ENCODE peak calls at places on chromosomes 7 and 10, in eight cellular contexts. T is Peyer's patch, B is A549, U is IMR-90, P is HFF-Myc, K is HCT116, G is psoas muscle, I is neural progenitor cell. W is an unnamed sample.

GRCh38 chr7:50792342-50793114 is 9.8 kb upstream of the GRB10 start:
- DNase-seq in T (no peak), B (peak), U (peak), P (no peak), K (no peak), G (peak), I (peak), W (peak)

GRCh38 chr7:24609059-24609458 is 35.8 kb downstream of the PALS2 start:
- DNase-seq in T (no peak), B (no peak), U (no peak), P (no peak), K (no peak), G (no peak), I (no peak), W (no peak)

GRCh38 chr7:149126662-149127321 is 668 bp upstream of the ZNF425 start:
- DNase-seq in T (peak), B (peak), U (peak), P (no peak), K (no peak), G (peak), I (peak), W (no peak)

GRCh38 chr10:110912374-110912773 is 6.6 kb downstream of the BBIP1 start:
- DNase-seq in T (no peak), B (no peak), U (peak), P (no peak), K (no peak), G (no peak), I (no peak), W (no peak)

GRCh38 chr10:123939591-123939990 is 48.0 kb upstream of the CPXM2 start:
- DNase-seq in T (no peak), B (no peak), U (no peak), P (no peak), K (no peak), G (no peak), I (no peak), W (no peak)

GRCh38 chr7:107593025-107593410 is 13.0 kb downstream of the BCAP29 start:
- DNase-seq in T (no peak), B (no peak), U (no peak), P (no peak), K (no peak), G (no peak), I (no peak), W (no peak)

GRCh38 chr10:86520871-86521619 is 547 bp downstream of the WAPL start:
- DNase-seq in T (peak), B (peak), U (peak), P (no peak), K (peak), G (peak), I (peak), W (peak)

GRCh38 chr7:47552631-47553030 is 29.3 kb downstream of the TNS3 start:
- DNase-seq in T (no peak), B (no peak), U (peak), P (no peak), K (no peak), G (peak), I (no peak), W (no peak)

GRCh38 chr7:36348256-36348655 is 41.4 kb upstream of the ANLN start:
- DNase-seq in T (no peak), B (no peak), U (peak), P (peak), K (no peak), G (no peak), I (no peak), W (no peak)

GRCh38 chr7:78578701-78579100 is 780.1 kb downstream of the PHTF2 start:
- DNase-seq in T (no peak), B (no peak), U (no peak), P (no peak), K (no peak), G (no peak), I (peak), W (peak)

GRCh38 chr10:86687750-86688149 is 19.4 kb downstream of the LDB3 start:
- DNase-seq in T (no peak), B (no peak), U (peak), P (no peak), K (no peak), G (no peak), I (no peak), W (no peak)

GRCh38 chr7:37633048-37633447 is 50.5 kb upstream of the GPR141 start:
- DNase-seq in T (no peak), B (no peak), U (no peak), P (no peak), K (no peak), G (no peak), I (no peak), W (no peak)

GRCh38 chr7:106064836-106065559 is 47.1 kb downstream of the SYPL1 start:
- DNase-seq in T (no peak), B (peak), U (peak), P (peak), K (peak), G (peak), I (peak), W (peak)

GRCh38 chr7:79988642-79989041 is 146.0 kb upstream of the GNAI1 start:
- DNase-seq in T (no peak), B (no peak), U (peak), P (no peak), K (no peak), G (no peak), I (no peak), W (no peak)

GRCh38 chr7:70356975-70357374 is 758.7 kb downstream of the AUTS2 start:
- DNase-seq in T (no peak), B (no peak), U (no peak), P (no peak), K (no peak), G (no peak), I (no peak), W (no peak)

GRCh38 chr10:15642095-15642494 is 77.6 kb downstream of the ITGA8 start:
- DNase-seq in T (no peak), B (no peak), U (peak), P (no peak), K (no peak), G (no peak), I (no peak), W (no peak)

GRCh38 chr7:73841689-73842247 is 548 bp downstream of the METTL27 start:
- DNase-seq in T (no peak), B (peak), U (no peak), P (no peak), K (no peak), G (no peak), I (peak), W (peak)

GRCh38 chr7:134750083-134751062 is 29.1 kb upstream of the CALD1 start:
- DNase-seq in T (peak), B (peak), U (peak), P (no peak), K (peak), G (peak), I (peak), W (peak)

GRCh38 chr10:124694467-124695195 is 49.5 kb downstream of the FAM53B start:
- DNase-seq in T (no peak), B (no peak), U (no peak), P (no peak), K (no peak), G (peak), I (no peak), W (no peak)

GRCh38 chr7:148575640-148576411 is 14.7 kb upstream of the C7orf33 start:
- DNase-seq in T (peak), B (peak), U (peak), P (peak), K (peak), G (peak), I (peak), W (peak)

GRCh38 chr7:77253151-77253550 is 53.5 kb upstream of the FGL2 start:
- DNase-seq in T (no peak), B (no peak), U (no peak), P (no peak), K (no peak), G (no peak), I (no peak), W (no peak)

GRCh38 chr10:112363696-112364688 is 9.9 kb upstream of the ACSL5 start:
- DNase-seq in T (no peak), B (no peak), U (no peak), P (no peak), K (no peak), G (no peak), I (no peak), W (no peak)

GRCh38 chr7:130345106-130345505 is 490 bp downstream of the CPA5 start:
- DNase-seq in T (no peak), B (no peak), U (no peak), P (no peak), K (no peak), G (no peak), I (peak), W (no peak)

GRCh38 chr7:108181073-108181985 is 51.2 kb upstream of the LAMB4 start:
- DNase-seq in T (no peak), B (peak), U (peak), P (peak), K (peak), G (no peak), I (peak), W (peak)

GRCh38 chr10:97718659-97719142 is 5.2 kb downstream of the MARVELD1 start:
- DNase-seq in T (no peak), B (peak), U (no peak), P (no peak), K (peak), G (no peak), I (peak), W (peak)

GRCh38 chr10:113563306-113564088 is 10.6 kb downstream of the HABP2 start:
- DNase-seq in T (peak), B (peak), U (peak), P (peak), K (peak), G (peak), I (peak), W (peak)

GRCh38 chr10:116671274-116671926 is 50.6 kb downstream of the PNLIPRP2 start:
- DNase-seq in T (no peak), B (no peak), U (peak), P (no peak), K (no peak), G (no peak), I (no peak), W (peak)

GRCh38 chr7:113289140-113289740 is 170.9 kb upstream of the SMIM30 start:
- DNase-seq in T (no peak), B (peak), U (peak), P (peak), K (peak), G (no peak), I (peak), W (peak)

GRCh38 chr10:16016688-16017087 is 156.4 kb upstream of the MINDY3 start:
- DNase-seq in T (no peak), B (no peak), U (no peak), P (no peak), K (no peak), G (no peak), I (no peak), W (no peak)

GRCh38 chr10:95841711-95842498 is 65.9 kb upstream of the CC2D2B start:
- DNase-seq in T (peak), B (peak), U (peak), P (peak), K (peak), G (no peak), I (peak), W (peak)

GRCh38 chr7:149860821-149861727 is 12.7 kb upstream of the ATP6V0E2 start:
- DNase-seq in T (no peak), B (peak), U (no peak), P (no peak), K (no peak), G (no peak), I (peak), W (peak)

GRCh38 chr10:94059174-94059573 is 65.4 kb downstream of the PLCE1 start:
- DNase-seq in T (no peak), B (no peak), U (no peak), P (no peak), K (no peak), G (no peak), I (no peak), W (no peak)

GRCh38 chr7:1105189-1105588 is 17.3 kb downstream of the GPER1 start:
- DNase-seq in T (peak), B (no peak), U (no peak), P (no peak), K (no peak), G (peak), I (no peak), W (no peak)

DNA sequence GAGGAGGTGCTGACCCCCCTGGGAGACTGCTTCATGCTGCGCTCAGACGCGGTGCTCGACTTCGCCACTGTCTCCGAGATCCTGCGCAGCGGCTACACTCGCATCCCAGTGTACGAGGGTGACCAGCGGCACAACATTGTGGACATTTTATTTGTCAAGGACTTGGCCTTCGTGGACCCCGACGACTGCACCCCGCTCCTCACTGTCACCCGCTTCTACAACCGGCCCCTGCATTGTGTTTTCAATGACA is 1.4 kb downstream of the CNNM1 start:
- DNase-seq in T (no peak), B (no peak), U (no peak), P (no peak), K (no peak), G (no peak), I (no peak), W (no peak)
- H3K4me3 ChIP-seq in T (no peak), B (peak), U (no peak), P (peak), K (no peak), G (no peak), I (peak), W (no peak)

DNA sequence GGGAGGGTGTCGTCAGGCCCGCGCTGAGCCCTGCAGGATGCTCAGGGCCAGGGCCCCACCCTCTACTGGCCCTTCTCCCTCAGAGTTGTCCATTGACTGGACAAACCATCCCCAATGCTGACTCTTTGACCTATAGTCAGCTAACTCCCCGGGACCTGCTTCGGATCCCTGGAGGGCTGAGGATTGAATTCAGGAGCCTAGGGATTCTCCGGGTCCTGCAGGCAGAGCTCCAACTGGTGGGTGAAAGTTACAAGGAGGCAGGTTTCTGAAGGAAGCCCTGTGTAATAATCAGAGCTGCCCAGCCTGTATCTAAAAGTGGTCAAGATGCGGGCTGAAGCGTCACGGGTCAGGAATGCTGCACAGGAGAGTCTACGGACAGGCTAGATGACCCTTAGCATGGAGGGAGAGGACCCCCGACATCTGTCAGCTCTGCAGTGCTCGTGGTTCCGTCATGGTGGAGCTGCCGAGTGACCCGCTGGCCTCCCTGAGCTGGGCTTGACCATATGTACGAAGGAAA is 602 bp upstream of the CALHM2 start:
- DNase-seq in T (no peak), B (no peak), U (no peak), P (no peak), K (no peak), G (peak), I (no peak), W (peak)
- H3K4me3 ChIP-seq in T (peak), B (peak), U (peak), P (peak), K (peak), G (peak), I (peak), W (peak)

DNA sequence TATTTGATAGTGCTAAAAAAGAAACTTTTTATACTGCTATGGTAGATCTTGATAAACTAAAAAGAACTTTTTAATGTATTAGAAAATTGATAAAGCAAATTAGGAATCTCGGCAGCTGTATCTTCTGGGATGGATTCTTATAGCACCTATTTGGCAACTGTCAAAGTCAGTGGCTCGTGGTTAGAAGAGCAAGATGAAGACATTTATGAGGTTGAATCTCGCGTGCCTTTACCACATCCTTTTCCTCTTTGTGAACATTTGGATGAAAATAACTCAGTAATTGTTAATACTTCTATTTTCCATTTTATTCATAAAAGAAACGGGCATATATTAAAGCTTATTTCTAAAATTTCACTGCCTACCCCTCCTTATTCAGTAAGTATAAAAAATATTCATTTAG is 76.2 kb downstream of the CYP51A1 start:
- DNase-seq in T (no peak), B (no peak), U (no peak), P (no peak), K (no peak), G (no peak), I (no peak), W (no peak)
- H3K4me3 ChIP-seq in T (no peak), B (no peak), U (no peak), P (no peak), K (no peak), G (peak), I (no peak), W (no peak)

DNA sequence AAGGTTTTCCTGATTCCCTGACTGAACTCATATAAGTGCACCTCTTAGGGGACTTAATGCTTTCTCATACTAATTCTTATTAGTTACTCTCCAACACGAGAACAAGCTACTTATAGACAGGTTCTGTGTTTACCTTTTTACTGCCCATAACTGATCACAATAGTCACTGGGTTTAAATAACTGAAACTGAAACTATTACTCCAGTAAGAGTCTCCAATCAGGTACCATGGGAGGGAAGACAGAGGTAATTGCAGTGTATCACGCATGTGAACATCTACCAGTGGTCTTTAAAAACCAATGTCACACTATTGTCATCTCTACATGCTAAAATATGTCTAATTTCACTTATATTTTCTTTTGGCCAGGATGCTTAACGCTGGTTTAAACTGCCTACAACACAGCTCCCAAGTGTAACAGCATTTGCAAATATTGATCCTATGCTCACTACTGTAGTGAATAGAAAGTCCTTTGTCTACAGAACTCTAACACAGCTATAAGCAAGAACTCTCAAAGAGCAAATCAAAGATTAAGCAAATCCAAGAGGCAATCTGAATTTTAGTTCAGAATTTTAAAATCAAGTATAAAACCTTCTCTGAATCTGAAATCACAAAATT is 3.6 kb downstream of the GDI2 start:
- DNase-seq in T (no peak), B (no peak), U (peak), P (no peak), K (no peak), G (no peak), I (no peak), W (no peak)
- H3K4me3 ChIP-seq in T (peak), B (no peak), U (no peak), P (peak), K (no peak), G (peak), I (peak), W (no peak)

GRCh38 chr7:155667241-155667849 is 22.9 kb downstream of the RBM33 start:
- DNase-seq in T (no peak), B (no peak), U (no peak), P (no peak), K (no peak), G (no peak), I (no peak), W (no peak)

GRCh38 chr7:155663942-155664341 is 19.5 kb downstream of the RBM33 start:
- DNase-seq in T (no peak), B (no peak), U (no peak), P (no peak), K (no peak), G (no peak), I (no peak), W (no peak)

GRCh38 chr7:155665957-155666287 is 21.5 kb downstream of the RBM33 start:
- DNase-seq in T (no peak), B (peak), U (peak), P (peak), K (no peak), G (no peak), I (no peak), W (no peak)

GRCh38 chr7:155662343-155663043 is 18.0 kb downstream of the RBM33 start:
- DNase-seq in T (no peak), B (no peak), U (no peak), P (no peak), K (no peak), G (no peak), I (no peak), W (peak)

GRCh38 chr7:155665079-155665956 is 20.9 kb downstream of the RBM33 start:
- DNase-seq in T (no peak), B (no peak), U (no peak), P (no peak), K (no peak), G (no peak), I (no peak), W (no peak)
- H3K4me3 ChIP-seq in T (no peak), B (no peak), U (no peak), P (no peak), K (no peak), G (no peak), I (no peak), W (no peak)

GRCh38 chr7:66641526-66641871 is 12.8 kb downstream of the KCTD7 start:
- DNase-seq in T (no peak), B (no peak), U (no peak), P (no peak), K (no peak), G (no peak), I (no peak), W (no peak)

GRCh38 chr7:66638309-66639099 is 9.8 kb downstream of the KCTD7 start:
- DNase-seq in T (no peak), B (no peak), U (no peak), P (no peak), K (no peak), G (no peak), I (no peak), W (peak)

GRCh38 chr7:66642186-66642585 is 13.5 kb downstream of the KCTD7 start:
- DNase-seq in T (no peak), B (no peak), U (no peak), P (no peak), K (no peak), G (no peak), I (no peak), W (no peak)

GRCh38 chr7:66640802-66641525 is 12.3 kb downstream of the KCTD7 start:
- DNase-seq in T (no peak), B (peak), U (no peak), P (no peak), K (no peak), G (no peak), I (no peak), W (no peak)

GRCh38 chr7:66639773-66640172 is 11.1 kb downstream of the KCTD7 start:
- DNase-seq in T (no peak), B (no peak), U (no peak), P (no peak), K (no peak), G (no peak), I (no peak), W (no peak)
- H3K4me3 ChIP-seq in T (no peak), B (no peak), U (no peak), P (no peak), K (no peak), G (no peak), I (no peak), W (no peak)

DNA sequence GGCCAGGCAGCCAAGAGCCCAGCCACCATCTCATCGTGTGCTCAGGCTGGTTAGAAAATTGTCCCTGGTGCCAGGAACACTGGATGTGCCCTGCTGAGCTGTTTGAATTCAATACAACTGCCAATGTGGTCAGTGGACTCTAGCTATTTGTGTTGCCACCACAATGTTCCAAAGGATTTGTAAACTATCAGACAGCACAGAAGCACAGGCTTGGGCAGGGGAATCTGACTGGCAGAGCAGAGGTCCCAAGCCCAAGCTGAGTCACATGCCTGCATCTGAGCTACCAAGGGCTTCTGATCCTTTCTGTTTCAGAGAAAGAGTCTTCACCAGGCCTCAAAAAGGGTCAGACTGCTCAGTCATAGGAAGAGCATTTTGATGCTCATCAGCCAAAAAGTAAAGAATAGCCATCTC is 232.1 kb upstream of the SEMA3C start:
- DNase-seq in T (no peak), B (no peak), U (peak), P (no peak), K (no peak), G (peak), I (peak), W (no peak)
- H3K4me3 ChIP-seq in T (no peak), B (no peak), U (no peak), P (no peak), K (no peak), G (no peak), I (no peak), W (no peak)

W was measured in H7.